ENCODE peak calls at places on chromosome 15, in five cellular contexts. P is activated CD4-positive, alpha-beta T cell treated with anti-CD3 and anti-CD28 coated beads for 4 hours; W is lower lobe of right lung; O is T-helper 1 cell; J is lung. D is an unnamed sample.

GRCh38 chr15:32663671-32664070 is 22.2 kb downstream of the SCG5 start:
- DNase-seq in P (no peak), J (no peak), W (no peak), O (no peak), D (no peak)

GRCh38 chr15:67187351-67187854 is 67.1 kb downstream of the AAGAB start:
- DNase-seq in O (no peak), P (no peak), J (no peak), W (no peak), D (no peak)

GRCh38 chr15:57437564-57437963 is 61.3 kb downstream of the CGNL1 start:
- DNase-seq in J (no peak), P (no peak), W (no peak), O (no peak), D (no peak)

GRCh38 chr15:85333132-85333831 is 47.1 kb upstream of the AKAP13 start:
- DNase-seq in J (no peak), W (no peak), P (no peak), O (no peak), D (no peak)

GRCh38 chr15:59550520-59550919 is 61.1 kb upstream of the GCNT3 start:
- DNase-seq in P (no peak), O (no peak), J (no peak), W (no peak), D (no peak)

GRCh38 chr15:98505611-98506031 is 142.7 kb upstream of the IGF1R start:
- DNase-seq in O (no peak), J (no peak), P (no peak), W (no peak), D (no peak)

GRCh38 chr15:39431371-39431770 is 149.5 kb upstream of the THBS1 start:
- DNase-seq in W (no peak), J (no peak), P (no peak), O (no peak), D (no peak)

GRCh38 chr15:90648137-90649070 is 68.7 kb upstream of the BLM start:
- DNase-seq in W (peak), P (peak), O (peak), J (peak), D (peak)

GRCh38 chr15:81358248-81358647 is 15.8 kb downstream of the TMC3 start:
- DNase-seq in W (no peak), O (no peak), J (peak), P (no peak), D (no peak)

GRCh38 chr15:81937189-81937588 is 108.6 kb downstream of the MEX3B start:
- DNase-seq in O (no peak), W (no peak), P (no peak), J (no peak), D (no peak)

GRCh38 chr15:64209680-64210334 is 47.0 kb upstream of the PPIB start:
- DNase-seq in J (no peak), W (no peak), O (no peak), P (no peak), D (no peak)

GRCh38 chr15:41585140-41586047 is 26.4 kb downstream of the TYRO3 start:
- DNase-seq in J (peak), P (peak), O (no peak), W (peak), D (no peak)

GRCh38 chr15:56475351-56475750 is 10.4 kb upstream of the MNS1 start:
- DNase-seq in P (no peak), J (no peak), O (no peak), W (no peak), D (no peak)

GRCh38 chr15:56821721-56822425 is 88.6 kb upstream of the ZNF280D start:
- DNase-seq in O (peak), J (peak), W (peak), P (peak), D (peak)

GRCh38 chr15:43244092-43244491 is 22.6 kb downstream of the TGM5 start:
- DNase-seq in O (no peak), W (no peak), J (no peak), P (no peak), D (no peak)

GRCh38 chr15:70526221-70526973 is 237.0 kb downstream of the UACA start:
- DNase-seq in O (no peak), W (no peak), J (no peak), P (no peak), D (no peak)

GRCh38 chr15:72838311-72838731 is 54.8 kb upstream of the ADPGK start:
- DNase-seq in J (no peak), P (no peak), O (no peak), W (no peak), D (no peak)

GRCh38 chr15:54660356-54660755 is 536.4 kb downstream of the RSL24D1 start:
- DNase-seq in P (no peak), W (no peak), O (no peak), J (no peak), D (no peak)

GRCh38 chr15:63440756-63441155 is 59.1 kb upstream of the CA12 start:
- DNase-seq in J (no peak), O (no peak), W (no peak), P (no peak), D (no peak)

GRCh38 chr15:87623832-87624231 is 632.7 kb downstream of the NTRK3 start:
- DNase-seq in P (no peak), J (no peak), W (no peak), O (no peak), D (no peak)

GRCh38 chr15:41661078-41661528 is 898 bp downstream of the MGA start:
- DNase-seq in J (no peak), O (no peak), P (no peak), W (no peak), D (no peak)

GRCh38 chr15:73951044-73951561 is 24.8 kb downstream of the LOXL1 start:
- DNase-seq in P (peak), J (peak), O (peak), W (peak), D (peak)

GRCh38 chr15:101158166-101159095 is 93.4 kb downstream of the CHSY1 start:
- DNase-seq in W (peak), J (no peak), P (no peak), O (no peak), D (no peak)

GRCh38 chr15:63942486-63943365 is 103.6 kb downstream of the DAPK2 start:
- DNase-seq in W (no peak), O (no peak), J (no peak), P (no peak), D (no peak)

GRCh38 chr15:62568004-62568403 is 402.9 kb upstream of the C2CD4B start:
- DNase-seq in J (no peak), W (no peak), O (no peak), P (no peak), D (no peak)

GRCh38 chr15:75104804-75105557 is 81.6 kb downstream of the PPCDC start:
- DNase-seq in O (no peak), J (peak), P (peak), W (no peak), D (no peak)

GRCh38 chr15:101641894-101642293 is 10.3 kb downstream of the TM2D3 start:
- DNase-seq in P (no peak), O (no peak), J (no peak), W (no peak), D (no peak)

GRCh38 chr15:78341057-78341763 is 1.1 kb downstream of the CRABP1 start:
- DNase-seq in W (no peak), P (no peak), O (no peak), J (no peak), D (no peak)

GRCh38 chr15:80580107-80580506 is 115.0 kb upstream of the ABHD17C start:
- DNase-seq in P (no peak), O (no peak), J (no peak), W (no peak), D (no peak)

GRCh38 chr15:83062768-83063180 is 4.3 kb downstream of the BTBD1 start:
- DNase-seq in O (no peak), W (no peak), J (no peak), P (no peak), D (no peak)

GRCh38 chr15:37682304-37682703 is 252.1 kb upstream of the TMCO5A start:
- DNase-seq in J (no peak), O (no peak), W (no peak), P (no peak), D (no peak)

GRCh38 chr15:79088426-79089205 is 2.0 kb downstream of the RASGRF1 start:
- DNase-seq in O (no peak), J (no peak), P (no peak), W (no peak), D (no peak)

GRCh38 chr15:77099741-77100463 is 29.0 kb upstream of the TSPAN3 start:
- DNase-seq in O (no peak), P (no peak), W (no peak), J (no peak), D (no peak)

GRCh38 chr15:72474466-72474911 is 359 bp downstream of the ARIH1 start:
- DNase-seq in J (no peak), O (no peak), P (no peak), W (no peak), D (no peak)

GRCh38 chr15:43225201-43225949 is 4.6 kb upstream of the EPB42 start:
- DNase-seq in O (no peak), J (no peak), W (no peak), P (peak), D (peak)

GRCh38 chr15:31974855-31975421 is 55.4 kb upstream of the CHRNA7 start:
- DNase-seq in W (no peak), J (no peak), O (peak), P (no peak), D (no peak)